ENCODE peak calls at places on chromosomes 16 and 17, in nine cellular contexts. Z is activated CD4-positive, alpha-beta T cell treated with anti-CD3 and anti-CD28 coated beads, Interleukin-2, amount 10 ng/mL, durations not matched to agents 7 days and 5 days; L is stimulated activated naive CD8-positive, alpha-beta T cell treated with anti-CD3 and anti-CD28 coated beads, Interleukin-15, Interleukin-2, amounts not matched to agents 100 U/mL and 50 U/mL, for 24 hours; Q is PC-3; W is T-helper 1 cell; O is CD8-positive, alpha-beta T cell; U is astrocyte of the spinal cord; T is naive thymus-derived CD4-positive, alpha-beta T cell; I is NCI-H2029 treated with DMSO at 0.1 percent for 48 hours. N is an unnamed sample.

GRCh38 chr17:20235747-20236146 is 226.6 kb downstream of the SPECC1 start:
- DNase-seq in Z (no peak), L (no peak), Q (no peak), W (no peak), O (no peak), U (no peak), T (no peak), I (no peak), N (no peak)

GRCh38 chr17:520447-521167 is 168.0 kb upstream of the RPH3AL start:
- DNase-seq in Z (no peak), L (no peak), Q (no peak), W (no peak), O (no peak), U (peak; percentile 21), T (no peak), I (no peak), N (no peak)

GRCh38 chr17:80755650-80756405 is 211.2 kb downstream of the RPTOR start:
- DNase-seq in Z (no peak), L (no peak), Q (no peak), W (peak; percentile 34), O (no peak), U (no peak), T (no peak), I (no peak), N (no peak)

GRCh38 chr16:82585675-82586074 is 41.1 kb upstream of the CDH13 start:
- DNase-seq in Z (no peak), L (no peak), Q (no peak), W (no peak), O (no peak), U (peak; percentile 83), T (no peak), I (no peak), N (no peak)

GRCh38 chr16:57479422-57480126 is 6.7 kb downstream of the DOK4 start:
- DNase-seq in Z (no peak), L (no peak), Q (no peak), W (no peak), O (no peak), U (peak; percentile 54), T (no peak), I (no peak), N (peak; percentile 55)

GRCh38 chr17:80940171-80941123 is 51.2 kb upstream of the CHMP6 start:
- DNase-seq in Z (no peak), L (no peak), Q (no peak), W (no peak), O (no peak), U (no peak), T (no peak), I (no peak), N (no peak)

GRCh38 chr16:27547134-27547533 is 2.6 kb downstream of the GTF3C1 start:
- DNase-seq in Z (no peak), L (no peak), Q (peak; percentile 15), W (peak; percentile 19), O (no peak), U (peak; percentile 68), T (no peak), I (no peak), N (peak; percentile 25)

GRCh38 chr16:57264381-57264780 is 19.3 kb downstream of the ARL2BP start:
- DNase-seq in Z (no peak), L (no peak), Q (no peak), W (no peak), O (no peak), U (no peak), T (no peak), I (no peak), N (no peak)

GRCh38 chr16:82580293-82580900 is 46.4 kb upstream of the CDH13 start:
- DNase-seq in Z (no peak), L (no peak), Q (peak; percentile 10), W (no peak), O (no peak), U (peak; percentile 14), T (no peak), I (peak; percentile 19), N (no peak)

GRCh38 chr16:75248536-75249380 is 2.7 kb downstream of the BCAR1 start:
- DNase-seq in Z (no peak), L (no peak), Q (no peak), W (no peak), O (no peak), U (no peak), T (no peak), I (no peak), N (peak; percentile 58)

GRCh38 chr17:37500378-37500777 is 10.7 kb downstream of the DUSP14 start:
- DNase-seq in Z (no peak), L (no peak), Q (no peak), W (no peak), O (no peak), U (no peak), T (no peak), I (no peak), N (no peak)

GRCh38 chr16:88287219-88287618 is 95.5 kb upstream of the ZNF469 start:
- DNase-seq in Z (no peak), L (peak; percentile 48), Q (peak; percentile 28), W (no peak), O (no peak), U (no peak), T (no peak), I (no peak), N (no peak)

GRCh38 chr17:17347956-17348871 is 45.0 kb downstream of the NT5M start:
- DNase-seq in Z (no peak), L (no peak), Q (no peak), W (no peak), O (no peak), U (no peak), T (no peak), I (no peak), N (no peak)

GRCh38 chr16:23506606-23506994 is 3.7 kb downstream of the GGA2 start:
- DNase-seq in Z (no peak), L (no peak), Q (no peak), W (no peak), O (no peak), U (no peak), T (no peak), I (no peak), N (no peak)

GRCh38 chr16:61887903-61888302 is 148.3 kb downstream of the CDH8 start:
- DNase-seq in Z (no peak), L (no peak), Q (peak; percentile 25), W (no peak), O (no peak), U (peak; percentile 54), T (no peak), I (no peak), N (no peak)

GRCh38 chr16:67055712-67056487 is 27.0 kb downstream of the CBFB start:
- DNase-seq in Z (no peak), L (no peak), Q (peak; percentile 89), W (peak; percentile 72), O (no peak), U (peak; percentile 92), T (no peak), I (no peak), N (no peak)

GRCh38 chr16:10485698-10486382 is 94.6 kb downstream of the EMP2 start:
- DNase-seq in Z (no peak), L (no peak), Q (peak; percentile 11), W (no peak), O (no peak), U (no peak), T (no peak), I (no peak), N (no peak)

GRCh38 chr16:55487048-55487803 is 8.2 kb downstream of the MMP2 start:
- DNase-seq in Z (no peak), L (no peak), Q (no peak), W (no peak), O (no peak), U (peak; percentile 75), T (no peak), I (no peak), N (no peak)

GRCh38 chr17:36608794-36609497 is 7.6 kb downstream of the MRM1 start:
- DNase-seq in Z (no peak), L (peak; percentile 20), Q (peak; percentile 17), W (no peak), O (no peak), U (peak; percentile 65), T (no peak), I (peak; percentile 37), N (peak; percentile 61)

GRCh38 chr16:48246066-48246465 is 1.3 kb downstream of the ABCC11 start:
- DNase-seq in Z (no peak), L (no peak), Q (no peak), W (no peak), O (no peak), U (no peak), T (no peak), I (no peak), N (no peak)

GRCh38 chr17:76014100-76014924 is 12.8 kb downstream of the EVPL start:
- DNase-seq in Z (peak; percentile 84), L (peak; percentile 84), Q (peak; percentile 79), W (peak; percentile 75), O (peak; percentile 52), U (peak; percentile 62), T (peak; percentile 77), I (peak; percentile 24), N (peak; percentile 65)

GRCh38 chr17:74646231-74646630 is 22.7 kb upstream of the CD300E start:
- DNase-seq in Z (peak; percentile 22), L (no peak), Q (peak; percentile 61), W (peak; percentile 28), O (no peak), U (no peak), T (no peak), I (no peak), N (no peak)

GRCh38 chr16:53142823-53143568 is 88.2 kb downstream of the CHD9 start:
- DNase-seq in Z (no peak), L (no peak), Q (no peak), W (no peak), O (no peak), U (no peak), T (no peak), I (no peak), N (no peak)

GRCh38 chr17:55652825-55653224 is 69.8 kb downstream of the TMEM100 start:
- DNase-seq in Z (no peak), L (no peak), Q (peak; percentile 25), W (no peak), O (no peak), U (no peak), T (no peak), I (no peak), N (no peak)

GRCh38 chr17:78144146-78144719 is 2.0 kb upstream of the C17orf99 start:
- DNase-seq in Z (no peak), L (no peak), Q (peak; percentile 89), W (no peak), O (no peak), U (peak; percentile 79), T (no peak), I (no peak), N (peak; percentile 74)

GRCh38 chr17:35082073-35082657 is 18.7 kb upstream of the RFFL start:
- DNase-seq in Z (no peak), L (no peak), Q (peak; percentile 89), W (peak; percentile 64), O (no peak), U (peak; percentile 77), T (no peak), I (peak; percentile 29), N (no peak)

GRCh38 chr16:89349947-89350633 is 132.6 kb downstream of the ZNF778 start:
- DNase-seq in Z (peak; percentile 56), L (no peak), Q (no peak), W (peak; percentile 33), O (no peak), U (no peak), T (peak; percentile 39), I (no peak), N (no peak)

N was measured in dorsolateral prefrontal cortex.